ENCODE peak calls at places on chromosomes 3 and 15, in seven cellular contexts. E is SK-N-SH; T is AG10803; Y is immature natural killer cell; H is stimulated activated CD4-positive, alpha-beta T cell treated with anti-CD3 and anti-CD28 coated beads, Interleukin-1b, Interleukin-23, amount 100 ng/mL, for 4 hours; A is hypothalamus; R is activated T-cell treated with anti-CD3 and anti-CD28 coated beads, Interleukin-2, amount 50 U/mL, for 72 hours. Q is an unnamed sample.

GRCh38 chr3:67518196-67518595 is 136.2 kb downstream of the SUCLG2 start:
- DNase-seq in A (no peak), E (peak; percentile 7), R (no peak), H (no peak), T (no peak), Y (no peak), Q (no peak)

GRCh38 chr3:157145566-157145965 is 14.4 kb downstream of the CCNL1 start:
- DNase-seq in R (no peak), A (no peak), T (peak; percentile 75), E (no peak), Y (no peak), H (no peak), Q (no peak)

GRCh38 chr15:68317281-68318007 is 39.9 kb downstream of the FEM1B start:
- DNase-seq in T (no peak), R (no peak), H (no peak), E (no peak), Y (no peak), A (no peak), Q (no peak)

GRCh38 chr3:191356586-191357439 is 26.5 kb upstream of the UTS2B start:
- DNase-seq in A (no peak), T (peak; percentile 73), R (no peak), E (no peak), Y (no peak), H (no peak), Q (no peak)

GRCh38 chr15:38487383-38487782 is 33.5 kb downstream of the FAM98B start:
- DNase-seq in A (no peak), E (no peak), R (no peak), H (no peak), Y (no peak), T (peak; percentile 12), Q (no peak)

GRCh38 chr3:99172736-99173657 is 271.5 kb upstream of the DCBLD2 start:
- DNase-seq in E (peak; percentile 36), A (peak; percentile 13), H (no peak), R (peak; percentile 14), T (peak; percentile 86), Y (no peak), Q (no peak)

GRCh38 chr3:51678685-51679084 is 7.6 kb downstream of the TEX264 start:
- DNase-seq in A (no peak), Y (no peak), E (no peak), H (no peak), R (no peak), T (no peak), Q (no peak)

GRCh38 chr3:177338697-177339219 is 141.5 kb upstream of the TBL1XR1 start:
- DNase-seq in A (no peak), H (no peak), Y (no peak), T (peak; percentile 60), R (no peak), E (no peak), Q (peak; percentile 92)

GRCh38 chr3:145639880-145640279 is 521.1 kb downstream of the PLOD2 start:
- DNase-seq in Y (no peak), T (no peak), R (no peak), E (no peak), H (no peak), A (no peak), Q (no peak)

GRCh38 chr3:52521488-52521824 is 12.2 kb downstream of the NT5DC2 start:
- DNase-seq in T (no peak), Y (no peak), A (no peak), E (no peak), R (no peak), H (no peak), Q (no peak)

GRCh38 chr3:89360155-89360554 is 252.7 kb downstream of the EPHA3 start:
- DNase-seq in Y (no peak), T (peak; percentile 26), A (no peak), H (no peak), R (no peak), E (no peak), Q (no peak)

GRCh38 chr15:24761704-24762302 is 86.2 kb downstream of the NPAP1 start:
- DNase-seq in A (no peak), R (no peak), T (peak; percentile 12), H (no peak), Y (no peak), E (no peak), Q (no peak)